ENCODE peak calls at places on chromosomes 2 and 18, in five cellular contexts. G is GM13976, B is Peyer's patch, S is AG04450, A is SK-N-SH. Z is an unnamed sample.
A peak's percentile ranks its signal among the peaks of the same experiment; 100 is the strongest.

GRCh38 chr2:73896362-73897239 is 3.8 kb downstream of the ACTG2 start:
- DNase-seq in G (peak; percentile 51), B (no peak), S (no peak), A (no peak), Z (no peak)

GRCh38 chr2:68809324-68810240 is 61.6 kb downstream of the BMP10 start:
- DNase-seq in G (no peak), B (no peak), S (no peak), A (no peak), Z (no peak)

GRCh38 chr2:27960237-27960912 is 69.8 kb downstream of the BABAM2 start:
- DNase-seq in G (no peak), B (no peak), S (peak; percentile 78), A (no peak), Z (no peak)

GRCh38 chr2:58614259-58614658 is 373.1 kb upstream of the FANCL start:
- DNase-seq in G (no peak), B (no peak), S (no peak), A (no peak), Z (no peak)

GRCh38 chr2:29066271-29066860 is 8.0 kb downstream of the PCARE start:
- DNase-seq in G (no peak), B (no peak), S (peak; percentile 37), A (no peak), Z (no peak)

GRCh38 chr2:11071207-11071606 is 84.1 kb upstream of the SLC66A3 start:
- DNase-seq in G (no peak), B (no peak), S (no peak), A (no peak), Z (no peak)

GRCh38 chr2:79437416-79438281 is 75.2 kb upstream of the CTNNA2 start:
- DNase-seq in G (no peak), B (no peak), S (no peak), A (no peak), Z (no peak)

GRCh38 chr2:189407944-189408209 is 33.4 kb upstream of the WDR75 start:
- DNase-seq in G (no peak), B (no peak), S (no peak), A (peak; percentile 10), Z (no peak)

GRCh38 chr2:96685592-96686459 is 43.3 kb downstream of the FER1L5 start:
- DNase-seq in G (no peak), B (peak; percentile 44), S (no peak), A (peak; percentile 84), Z (no peak)

GRCh38 chr2:216664593-216665034 is 30.7 kb downstream of the IGFBP5 start:
- DNase-seq in G (no peak), B (no peak), S (no peak), A (peak; percentile 55), Z (no peak)

GRCh38 chr2:217818293-217818850 is 184.4 kb downstream of the TNS1 start:
- DNase-seq in G (no peak), B (no peak), S (no peak), A (no peak), Z (no peak)

GRCh38 chr2:3149441-3150217 is 228.0 kb downstream of the EIPR1 start:
- DNase-seq in G (no peak), B (no peak), S (no peak), A (no peak), Z (no peak)

GRCh38 chr2:178298785-178299212 is 104.5 kb downstream of the OSBPL6 start:
- DNase-seq in G (no peak), B (no peak), S (no peak), A (no peak), Z (no peak)

GRCh38 chr2:236049981-236050380 is 118.2 kb downstream of the GBX2 start:
- DNase-seq in G (no peak), B (no peak), S (no peak), A (no peak), Z (no peak)

GRCh38 chr2:240981871-240982800 is 16.3 kb upstream of the SNED1 start:
- DNase-seq in G (no peak), B (peak; percentile 32), S (no peak), A (no peak), Z (peak; percentile 9)

GRCh38 chr2:105239924-105240323 is 1.6 kb upstream of the GPR45 start:
- DNase-seq in G (no peak), B (no peak), S (peak; percentile 73), A (no peak), Z (no peak)

GRCh38 chr2:98538280-98539041 is 69.9 kb downstream of the COA5 start:
- DNase-seq in G (no peak), B (no peak), S (no peak), A (no peak), Z (no peak)

GRCh38 chr2:9087151-9087681 is 83.7 kb upstream of the MBOAT2 start:
- DNase-seq in G (no peak), B (no peak), S (no peak), A (no peak), Z (no peak)

GRCh38 chr2:38394903-38395341 is 17.8 kb upstream of the ATL2 start:
- DNase-seq in G (no peak), B (no peak), S (no peak), A (no peak), Z (no peak)

GRCh38 chr2:109176928-109177327 is 47.9 kb downstream of the SH3RF3 start:
- DNase-seq in G (no peak), B (no peak), S (no peak), A (no peak), Z (no peak)

GRCh38 chr2:119837759-119838158 is 78.0 kb downstream of the PTPN4 start:
- DNase-seq in G (no peak), B (peak; percentile 47), S (no peak), A (no peak), Z (no peak)

GRCh38 chr18:9856097-9856496 is 29.7 kb upstream of the TXNDC2 start:
- DNase-seq in G (no peak), B (no peak), S (no peak), A (no peak), Z (no peak)

GRCh38 chr2:79723830-79724229 is 211.0 kb downstream of the CTNNA2 start:
- DNase-seq in G (no peak), B (no peak), S (peak; percentile 96), A (no peak), Z (no peak)

GRCh38 chr2:31131871-31132270 is 6.4 kb downstream of the GALNT14 start:
- DNase-seq in G (no peak), B (no peak), S (no peak), A (no peak), Z (no peak)

GRCh38 chr2:43071629-43072550 is 154.5 kb downstream of the ZFP36L2 start:
- DNase-seq in G (peak; percentile 15), B (peak; percentile 47), S (no peak), A (no peak), Z (no peak)

GRCh38 chr2:54255230-54256090 is 569 bp downstream of the TSPYL6 start:
- DNase-seq in G (no peak), B (no peak), S (no peak), A (no peak), Z (no peak)

GRCh38 chr2:54249629-54250028 is 6.4 kb downstream of the TSPYL6 start:
- DNase-seq in G (no peak), B (no peak), S (no peak), A (no peak), Z (no peak)

GRCh38 chr2:54258171-54258570 is 2.1 kb upstream of the TSPYL6 start:
- DNase-seq in G (no peak), B (no peak), S (no peak), A (no peak), Z (no peak)

GRCh38 chr2:54256091-54256694 is at the start of gene TSPYL6:
- DNase-seq in G (no peak), B (no peak), S (no peak), A (no peak), Z (no peak)

GRCh38 chr2:54254180-54254579 is 1.8 kb downstream of the TSPYL6 start:
- DNase-seq in G (no peak), B (no peak), S (no peak), A (no peak), Z (no peak)
- TF ChIP-seq CTCF in G (no peak), B (no peak), S (no peak), A (no peak), Z (no peak)

GRCh38 chr2:61758159-61758558 is 95.7 kb downstream of the FAM161A start:
- DNase-seq in G (no peak), B (no peak), S (no peak), A (no peak), Z (no peak)

GRCh38 chr2:61762292-61762691 is 91.6 kb downstream of the FAM161A start:
- DNase-seq in G (peak; percentile 58), B (no peak), S (no peak), A (no peak), Z (no peak)

GRCh38 chr2:61759718-61760117 is 94.1 kb downstream of the FAM161A start:
- DNase-seq in G (no peak), B (no peak), S (peak; percentile 24), A (no peak), Z (no peak)

GRCh38 chr2:61763605-61764034 is 90.2 kb downstream of the FAM161A start:
- DNase-seq in G (peak; percentile 42), B (peak; percentile 85), S (peak; percentile 62), A (peak; percentile 77), Z (no peak)

GRCh38 chr2:61758991-61759390 is 94.9 kb downstream of the FAM161A start:
- DNase-seq in G (no peak), B (no peak), S (peak; percentile 88), A (no peak), Z (no peak)
- TF ChIP-seq CTCF in G (no peak), B (no peak), S (no peak), A (no peak), Z (no peak)

DNA sequence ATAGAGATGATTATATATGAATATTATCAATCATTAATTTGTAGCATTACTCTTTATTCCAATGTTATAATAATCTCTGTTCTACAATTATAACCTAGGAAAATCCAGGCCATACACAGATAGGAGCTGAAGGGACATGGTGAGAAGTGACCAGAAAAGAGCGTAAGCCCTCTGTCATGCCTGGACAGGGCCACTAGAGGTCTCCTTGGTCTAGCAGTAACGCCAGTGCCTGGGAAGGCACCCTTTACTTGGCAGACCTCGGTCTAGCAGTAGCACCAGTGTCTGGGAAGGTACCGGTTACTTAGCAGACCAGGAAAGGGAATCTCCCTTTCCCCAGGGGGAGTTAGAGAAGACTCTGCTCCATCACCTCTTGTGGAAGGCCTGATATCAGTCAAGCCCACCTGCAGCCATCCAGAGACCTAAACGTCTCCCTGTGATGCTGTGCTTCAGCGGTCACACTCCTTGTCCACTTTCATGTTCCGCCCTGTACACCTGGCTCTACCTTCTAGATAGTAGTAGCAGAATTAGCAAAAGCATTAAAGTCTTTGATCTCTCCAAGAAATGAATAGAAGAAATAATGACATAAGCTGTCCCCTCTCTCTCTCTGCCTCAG is 447.5 kb upstream of the FSIP2 start:
- DNase-seq in G (no peak), B (no peak), S (no peak), A (no peak), Z (no peak)
- TF ChIP-seq CTCF in G (peak; percentile 70), B (no peak), S (peak; percentile 60), A (peak; percentile 61), Z (no peak)

DNA sequence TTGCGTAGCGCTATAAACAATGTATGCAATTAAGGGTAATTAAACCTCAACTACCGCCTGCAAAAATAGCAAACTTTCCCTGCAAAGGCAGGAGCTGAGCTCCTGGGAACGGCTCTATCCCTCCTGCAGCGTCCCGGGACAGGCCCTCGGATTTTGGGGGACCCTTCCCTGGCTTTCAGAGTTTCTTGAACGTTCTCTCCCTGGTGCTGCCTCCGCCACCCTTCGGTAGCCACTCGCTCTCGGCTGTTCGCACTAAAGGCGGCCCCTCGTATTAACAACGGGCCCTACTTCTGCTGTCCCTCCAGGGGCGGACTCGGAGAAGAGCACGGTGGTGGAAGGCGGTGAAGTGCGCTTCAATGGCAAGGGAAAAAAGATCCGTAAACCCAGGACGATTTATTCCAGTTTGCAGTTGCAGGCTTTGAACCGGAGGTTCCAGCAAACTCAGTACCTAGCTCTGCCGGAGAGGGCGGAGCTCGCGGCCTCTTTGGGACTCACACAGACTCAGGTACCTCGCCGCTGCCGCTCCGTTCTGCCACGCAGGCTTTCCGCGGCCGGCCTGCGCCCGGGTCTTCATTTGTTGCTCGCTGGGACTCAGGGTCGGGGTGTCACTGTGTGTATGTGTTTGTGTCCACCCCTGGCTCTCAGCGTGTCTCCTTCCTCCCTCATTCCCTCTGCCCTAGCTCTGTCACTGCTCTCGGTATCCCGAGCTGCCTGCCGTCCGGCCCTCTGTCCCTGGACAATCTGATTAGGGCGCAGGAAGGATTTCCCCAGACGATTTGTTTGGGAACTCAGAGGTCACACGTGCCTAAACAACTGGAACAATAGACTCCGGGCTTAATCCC is 1.3 kb downstream of the DLX1 start:
- DNase-seq in G (peak; percentile 69), B (peak; percentile 67), S (no peak), A (peak; percentile 52), Z (no peak)
- TF ChIP-seq CTCF in G (no peak), B (no peak), S (peak; percentile 24), A (peak; percentile 6), Z (no peak)